ENCODE peak calls at places on chromosomes 1 and 21, in nine cellular contexts. E, J, G, O, R, Y, Q, P and A are unnamed samples.

GRCh38 chr1:21854090-21854750 is 42.2 kb downstream of the LDLRAD2 start:
- DNase-seq in E (no peak), J (no peak), G (no peak), O (no peak), R (no peak), Y (no peak), Q (no peak), P (no peak), A (no peak)

GRCh38 chr1:16075337-16076002 is 2.0 kb upstream of the FAM131C start:
- DNase-seq in E (no peak), J (no peak), G (no peak), O (peak; percentile 90), R (peak; percentile 50), Y (no peak), Q (no peak), P (peak; percentile 57), A (no peak)

GRCh38 chr1:54850737-54851136 is 36.3 kb downstream of the DHCR24 start:
- DNase-seq in E (no peak), J (no peak), G (no peak), O (peak; percentile 99), R (no peak), Y (no peak), Q (no peak), P (peak; percentile 35), A (no peak)

GRCh38 chr1:94104127-94104684 is 16.7 kb downstream of the ABCA4 start:
- DNase-seq in E (no peak), J (no peak), G (no peak), O (no peak), R (no peak), Y (no peak), Q (no peak), P (no peak), A (no peak)

GRCh38 chr1:80656628-80657019 is 1144.1 kb upstream of the ADGRL2 start:
- DNase-seq in E (no peak), J (no peak), G (peak; percentile 48), O (no peak), R (no peak), Y (no peak), Q (no peak), P (no peak), A (no peak)

GRCh38 chr1:223175032-223175431 is 32.0 kb upstream of the TLR5 start:
- DNase-seq in E (no peak), J (no peak), G (peak; percentile 23), O (peak; percentile 34), R (peak; percentile 29), Y (no peak), Q (no peak), P (no peak), A (no peak)

GRCh38 chr1:21590116-21590905 is 78.8 kb downstream of the RAP1GAP start:
- DNase-seq in E (no peak), J (no peak), G (no peak), O (no peak), R (no peak), Y (no peak), Q (no peak), P (no peak), A (no peak)

GRCh38 chr1:14365226-14365994 is 233.1 kb upstream of the KAZN start:
- DNase-seq in E (no peak), J (no peak), G (no peak), O (no peak), R (peak; percentile 7), Y (no peak), Q (no peak), P (no peak), A (no peak)

GRCh38 chr1:50971748-50972305 is 1.8 kb downstream of the CDKN2C start:
- DNase-seq in E (no peak), J (no peak), G (no peak), O (no peak), R (no peak), Y (no peak), Q (no peak), P (no peak), A (no peak)

GRCh38 chr1:178774263-178774662 is 49.2 kb downstream of the RALGPS2 start:
- DNase-seq in E (no peak), J (no peak), G (peak; percentile 21), O (peak; percentile 51), R (no peak), Y (no peak), Q (peak; percentile 24), P (no peak), A (no peak)

GRCh38 chr1:94048413-94049164 is 72.4 kb downstream of the ABCA4 start:
- DNase-seq in E (no peak), J (no peak), G (no peak), O (peak; percentile 77), R (peak; percentile 62), Y (no peak), Q (no peak), P (no peak), A (no peak)

GRCh38 chr21:26933448-26933847 is 33.4 kb downstream of the ADAMTS5 start:
- DNase-seq in E (no peak), J (no peak), G (no peak), O (no peak), R (no peak), Y (no peak), Q (no peak), P (no peak), A (no peak)

GRCh38 chr1:93358293-93358692 is 12.6 kb downstream of the DR1 start:
- DNase-seq in E (no peak), J (no peak), G (no peak), O (no peak), R (no peak), Y (no peak), Q (no peak), P (no peak), A (no peak)

GRCh38 chr1:43144228-43144627 is 27.9 kb downstream of the EBNA1BP2 start:
- DNase-seq in E (no peak), J (no peak), G (peak; percentile 31), O (peak; percentile 64), R (no peak), Y (no peak), Q (no peak), P (no peak), A (no peak)

GRCh38 chr1:32876341-32877210 is 5.9 kb upstream of the FNDC5 start:
- DNase-seq in E (peak; percentile 80), J (no peak), G (peak; percentile 34), O (peak; percentile 67), R (no peak), Y (no peak), Q (peak; percentile 62), P (no peak), A (no peak)

GRCh38 chr1:204637985-204638356 is 47.6 kb downstream of the LRRN2 start:
- DNase-seq in E (no peak), J (no peak), G (no peak), O (peak; percentile 67), R (no peak), Y (no peak), Q (no peak), P (no peak), A (no peak)

GRCh38 chr1:115677570-115677969 is 35.8 kb downstream of the VANGL1 start:
- DNase-seq in E (no peak), J (no peak), G (no peak), O (no peak), R (no peak), Y (no peak), Q (no peak), P (no peak), A (no peak)

GRCh38 chr1:29800120-29800519 is 563.8 kb downstream of the PTPRU start:
- DNase-seq in E (no peak), J (peak; percentile 89), G (no peak), O (no peak), R (no peak), Y (no peak), Q (no peak), P (no peak), A (no peak)

GRCh38 chr1:234583755-234584430 is 26.1 kb downstream of the IRF2BP2 start:
- DNase-seq in E (no peak), J (peak; percentile 91), G (no peak), O (no peak), R (peak; percentile 33), Y (no peak), Q (no peak), P (peak; percentile 54), A (no peak)

GRCh38 chr1:152566681-152567080 is at the start of gene LCE3E:
- DNase-seq in E (no peak), J (no peak), G (no peak), O (no peak), R (no peak), Y (no peak), Q (no peak), P (no peak), A (no peak)

GRCh38 chr1:152565535-152566215 is 905 bp downstream of the LCE3E start:
- DNase-seq in E (no peak), J (no peak), G (no peak), O (no peak), R (no peak), Y (no peak), Q (no peak), P (no peak), A (no peak)

GRCh38 chr1:152565115-152565514 is 1.5 kb downstream of the LCE3E start:
- DNase-seq in E (no peak), J (no peak), G (no peak), O (no peak), R (no peak), Y (no peak), Q (no peak), P (no peak), A (no peak)
- H3K9me3 ChIP-seq in E (no peaks in the 10 kb centered on the region), J (peaks cover 14% of the 10 kb centered on the region), G (peaks cover 11% of the 10 kb centered on the region), O (no peaks in the 10 kb centered on the region), R (peaks cover 6% of the 10 kb centered on the region), Y (peaks cover 4% of the 10 kb centered on the region), Q (no peaks in the 10 kb centered on the region), P (peaks cover 20% of the 10 kb centered on the region), A (no peaks in the 10 kb centered on the region)

GRCh38 chr1:5374176-5374575 is 618.0 kb downstream of the NPHP4 start:
- DNase-seq in E (no peak), J (no peak), G (no peak), O (no peak), R (no peak), Y (no peak), Q (no peak), P (no peak), A (no peak)
- H3K27ac ChIP-seq in E (no peak overlapping the region), J (no peak overlapping the region), G (no peak overlapping the region), O (no peak overlapping the region), R (no peak overlapping the region), Y (no peak overlapping the region), Q (no peak overlapping the region), P (no peak overlapping the region), A (no peak overlapping the region)

GRCh38 chr1:2906105-2906504 is 104.6 kb upstream of the TTC34 start:
- DNase-seq in E (no peak), J (no peak), G (no peak), O (no peak), R (peak; percentile 16), Y (peak; percentile 88), Q (no peak), P (no peak), A (no peak)
- H3K9me3 ChIP-seq in E (no peaks in the 10 kb centered on the region), J (no peaks in the 10 kb centered on the region), G (no peaks in the 10 kb centered on the region), O (no peaks in the 10 kb centered on the region), R (no peaks in the 10 kb centered on the region), Y (no peaks in the 10 kb centered on the region), Q (no peaks in the 10 kb centered on the region), P (no peaks in the 10 kb centered on the region), A (no peaks in the 10 kb centered on the region)

GRCh38 chr1:66337249-66337648 is 196.7 kb upstream of the SGIP1 start:
- DNase-seq in E (no peak), J (no peak), G (no peak), O (no peak), R (no peak), Y (no peak), Q (no peak), P (no peak), A (no peak)
- H3K27ac ChIP-seq in E (peak overlapping the region; percentile 88), J (peak overlapping the region; percentile 59), G (peak overlapping the region; percentile 95), O (no peak overlapping the region), R (peak overlapping the region; percentile 90), Y (peak overlapping the region; percentile 78), Q (no peak overlapping the region), P (peak overlapping the region; percentile 79), A (peak overlapping the region; percentile 92)